ENCODE peak calls at places on chromosomes 6 and 20, in five cellular contexts. I is WTC11, U is HepG2, B is K562, L is H1. G is an unnamed sample.

GRCh38 chr20:56626367-56627121 is 2.6 kb upstream of the TFAP2C start:
- DNase-seq in U (no peak), L (peak; percentile 59), I (peak; percentile 79), B (peak; percentile 67), G (no peak)

GRCh38 chr20:44643596-44644383 is 7.7 kb downstream of the ADA start:
- DNase-seq in U (peak; percentile 47), I (peak; percentile 45), B (no peak), L (peak; percentile 57), G (no peak)

GRCh38 chr6:15375638-15376290 is 129.9 kb downstream of the JARID2 start:
- DNase-seq in B (no peak), U (no peak), L (no peak), I (no peak), G (no peak)

GRCh38 chr6:161498359-161498758 is 224.5 kb upstream of the AGPAT4 start:
- DNase-seq in U (peak; percentile 36), B (peak; percentile 40), L (peak; percentile 60), I (peak; percentile 66), G (no peak)

GRCh38 chr6:72621243-72622093 is at the start of gene KCNQ5:
- DNase-seq in U (no peak), B (peak; percentile 50), L (no peak), I (peak; percentile 56), G (no peak)

GRCh38 chr6:155315516-155315871 is 1.2 kb upstream of the TFB1M start:
- DNase-seq in I (no peak), B (no peak), L (no peak), U (peak; percentile 71), G (no peak)

GRCh38 chr6:150697515-150697914 is 97.8 kb downstream of the PLEKHG1 start:
- DNase-seq in L (no peak), I (no peak), B (no peak), U (no peak), G (no peak)

GRCh38 chr6:125759184-125759902 is 9.9 kb downstream of the HEY2 start:
- DNase-seq in L (no peak), I (peak; percentile 88), U (no peak), B (peak; percentile 84), G (no peak)

GRCh38 chr6:169058634-169059033 is 195.0 kb downstream of the THBS2 start:
- DNase-seq in B (no peak), L (no peak), I (no peak), U (no peak), G (no peak)

GRCh38 chr6:37696220-37696840 is 1.4 kb downstream of the MDGA1 start:
- DNase-seq in L (no peak), I (peak; percentile 45), B (no peak), U (no peak), G (no peak)

GRCh38 chr20:34180460-34181108 is 60.6 kb upstream of the ASIP start:
- DNase-seq in B (no peak), U (no peak), I (no peak), L (no peak), G (no peak)

GRCh38 chr20:62936996-62937352 is 973 bp upstream of the GID8 start:
- DNase-seq in I (no peak), L (no peak), U (peak; percentile 81), B (no peak), G (no peak)

GRCh38 chr6:74871757-74872156 is 334.1 kb downstream of the COL12A1 start:
- DNase-seq in L (no peak), U (no peak), I (no peak), B (no peak), G (no peak)

GRCh38 chr6:152428126-152428525 is 209.0 kb downstream of the SYNE1 start:
- DNase-seq in L (peak; percentile 3), U (no peak), B (no peak), I (peak; percentile 20), G (no peak)

GRCh38 chr20:35120012-35120701 is 27.0 kb downstream of the EDEM2 start:
- DNase-seq in U (no peak), B (peak; percentile 85), I (no peak), L (no peak), G (no peak)

GRCh38 chr20:59006864-59007757 is at the start of gene CTSZ:
- DNase-seq in U (no peak), B (peak; percentile 91), L (no peak), I (peak; percentile 61), G (no peak)

GRCh38 chr20:1310506-1311190 is 18.3 kb downstream of the SDCBP2 start:
- DNase-seq in L (no peak), U (no peak), I (no peak), B (no peak), G (no peak)

GRCh38 chr20:41134362-41135186 is 2.8 kb upstream of the PLCG1 start:
- DNase-seq in U (peak; percentile 66), I (no peak), L (no peak), B (no peak), G (no peak)

GRCh38 chr20:19783966-19784401 is 25.9 kb downstream of the RIN2 start:
- DNase-seq in B (no peak), I (no peak), U (peak; percentile 49), L (no peak), G (no peak)

GRCh38 chr6:50442531-50443040 is 270.7 kb upstream of the TFAP2D start:
- DNase-seq in I (no peak), U (no peak), L (no peak), B (no peak), G (no peak)

GRCh38 chr6:52595000-52595795 is 18.3 kb upstream of the TRAM2 start:
- DNase-seq in I (no peak), L (no peak), U (peak; percentile 81), B (no peak), G (peak; percentile 26)

GRCh38 chr20:2535711-2536561 is 437 bp upstream of the TMC2 start:
- DNase-seq in L (no peak), I (no peak), B (no peak), U (no peak), G (no peak)

GRCh38 chr20:14332796-14333345 is 4.5 kb downstream of the FLRT3 start:
- DNase-seq in I (no peak), U (no peak), B (no peak), L (no peak), G (no peak)

GRCh38 chr6:62891065-62891647 is 320.1 kb upstream of the FKBP1C start:
- DNase-seq in B (no peak), U (peak; percentile 24), I (no peak), L (no peak), G (no peak)

GRCh38 chr20:58669287-58670006 is 18.4 kb downstream of the STX16 start:
- DNase-seq in L (peak; percentile 64), U (no peak), I (peak; percentile 73), B (no peak), G (peak; percentile 32)

GRCh38 chr20:17809714-17810631 is 110.2 kb downstream of the BANF2 start:
- DNase-seq in B (no peak), I (no peak), U (no peak), L (no peak), G (no peak)

GRCh38 chr20:53848304-53848703 is 222.1 kb downstream of the BCAS1 start:
- DNase-seq in L (no peak), I (no peak), B (no peak), U (no peak), G (no peak)

GRCh38 chr6:170087946-170088348 is 202.9 kb downstream of the DLL1 start:
- DNase-seq in L (no peak), I (peak; percentile 9), B (no peak), U (no peak), G (peak; percentile 23)

GRCh38 chr20:8880085-8880853 is 188.6 kb upstream of the PLCB4 start:
- DNase-seq in B (no peak), L (no peak), U (peak; percentile 58), I (no peak), G (no peak)

GRCh38 chr20:48933017-48933766 is 11.7 kb downstream of the ARFGEF2 start:
- DNase-seq in B (no peak), L (no peak), I (no peak), U (no peak), G (no peak)

GRCh38 chr20:19858972-19859371 is 100.9 kb downstream of the RIN2 start:
- DNase-seq in L (no peak), U (no peak), I (no peak), B (no peak), G (no peak)

GRCh38 chr6:94349227-94349626 is 929.9 kb upstream of the EPHA7 start:
- DNase-seq in U (no peak), B (no peak), L (no peak), I (no peak), G (no peak)

GRCh38 chr6:43328528-43328927 is 19.9 kb upstream of the CRIP3 start:
- DNase-seq in U (peak; percentile 62), L (no peak), I (no peak), B (no peak), G (no peak)

GRCh38 chr6:85561750-85562357 is 31.8 kb downstream of the SNX14 start:
- DNase-seq in U (no peak), I (no peak), L (no peak), B (no peak), G (no peak)

GRCh38 chr6:117933471-117933870 is 26.4 kb downstream of the SLC35F1 start:
- DNase-seq in B (no peak), L (no peak), U (no peak), I (no peak), G (no peak)

DNA sequence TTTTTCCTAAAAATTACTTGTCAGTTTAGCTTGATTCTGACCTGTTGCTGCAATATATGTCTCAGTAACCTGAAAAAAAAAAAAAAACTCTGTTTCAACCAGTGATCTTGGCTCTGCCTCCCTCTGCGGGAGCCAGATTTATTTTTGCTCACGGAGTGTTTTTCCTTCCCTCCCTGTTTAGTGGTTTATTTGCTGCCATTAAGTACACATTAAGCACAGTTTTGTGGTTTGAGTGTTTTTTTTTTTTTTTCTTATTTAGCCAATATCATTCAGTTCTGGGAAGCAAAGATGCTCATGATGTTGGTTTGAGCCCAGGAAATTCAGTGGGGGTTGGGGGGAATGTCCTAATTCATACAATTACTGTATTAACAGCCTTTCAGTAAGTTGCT is 110.1 kb upstream of the GPR6 start:
- DNase-seq in B (no peak), U (no peak), I (no peak), L (no peak), G (no peak)
- TF ChIP-seq ATF2 in B (no peak), U (no peak), I (no peak), L (no peak), G (no peak)

GRCh38 chr6:97586344-97586743 is 303.3 kb upstream of the MMS22L start:
- DNase-seq in I (no peak), L (no peak), U (peak; percentile 0), B (no peak), G (no peak)
- TF ChIP-seq CTCF in I (no peak), L (peak; percentile 32), U (peak; percentile 9), B (no peak), G (peak; percentile 24)

GRCh38 chr6:100573169-100573568 is 108.4 kb upstream of the SIM1 start:
- DNase-seq in I (no peak), L (no peak), B (peak; percentile 17), U (peak; percentile 15), G (no peak)

GRCh38 chr6:100577425-100577824 is 112.7 kb upstream of the SIM1 start:
- DNase-seq in I (no peak), B (no peak), U (no peak), L (no peak), G (no peak)

GRCh38 chr6:100574836-100575235 is 110.1 kb upstream of the SIM1 start:
- DNase-seq in I (no peak), B (no peak), U (no peak), L (no peak), G (no peak)
- TF ChIP-seq ATF2 in I (no peak), B (no peak), U (no peak), L (no peak), G (no peak)

GRCh38 chr6:127301199-127301700 is 34.6 kb downstream of the RNF146 start:
- DNase-seq in I (no peak), L (no peak), B (no peak), U (no peak), G (no peak)
- TF ChIP-seq CTCF in I (no peak), L (no peak), B (no peak), U (no peak), G (no peak)